ENCODE peak calls at places on chromosomes 16 and 17, in five cellular contexts. T is fibroblast of pulmonary artery, F is thyroid gland, Z is A549, J is astrocyte of the cerebellum. C is an unnamed sample.
A peak's percentile ranks its signal among the peaks of the same experiment; 100 is the strongest.

GRCh38 chr17:38674013-38674748 is 576 bp downstream of the EPOP start:
- DNase-seq in T (no peak), F (peak; percentile 8), Z (peak; percentile 51), J (no peak), C (peak; percentile 17)

GRCh38 chr17:39753514-39754160 is 15.9 kb downstream of the GRB7 start:
- DNase-seq in T (no peak), F (peak; percentile 59), Z (no peak), J (no peak), C (peak; percentile 64)

GRCh38 chr16:87201052-87201451 is 116.1 kb downstream of the C16orf95 start:
- DNase-seq in T (peak; percentile 99), F (peak; percentile 7), Z (peak; percentile 56), J (peak; percentile 98), C (peak; percentile 71)

GRCh38 chr17:14488958-14489550 is 188.2 kb downstream of the HS3ST3B1 start:
- DNase-seq in T (no peak), F (no peak), Z (no peak), J (no peak), C (no peak)

GRCh38 chr16:79734721-79735120 is 134.2 kb upstream of the MAF start:
- DNase-seq in T (no peak), F (no peak), Z (no peak), J (no peak), C (no peak)

GRCh38 chr16:4315185-4316102 is at the start of gene GLIS2:
- DNase-seq in T (peak; percentile 85), F (peak; percentile 85), Z (peak; percentile 89), J (no peak), C (peak; percentile 84)

GRCh38 chr16:86783626-86784266 is 205.4 kb downstream of the FOXL1 start:
- DNase-seq in T (no peak), F (no peak), Z (no peak), J (no peak), C (no peak)

GRCh38 chr17:41972571-41973411 is 6.2 kb downstream of the CNP start:
- DNase-seq in T (no peak), F (no peak), Z (no peak), J (no peak), C (peak; percentile 50)

GRCh38 chr16:67651847-67652246 is 6.9 kb downstream of the CARMIL2 start:
- DNase-seq in T (no peak), F (no peak), Z (no peak), J (no peak), C (no peak)
- H3K4me3 ChIP-seq in T (no peak overlapping the region), F (no peak overlapping the region), Z (no peak overlapping the region), J (no peak overlapping the region), C (no peak overlapping the region)

GRCh38 chr17:48995332-48995870 is 1.8 kb upstream of the IGF2BP1 start:
- DNase-seq in T (peak; percentile 32), F (no peak), Z (peak; percentile 83), J (no peak), C (no peak)
- H3K4me3 ChIP-seq in T (peak overlapping the region; percentile 85), F (no peak overlapping the region), Z (peak overlapping the region; percentile 60), J (peak overlapping the region; percentile 79), C (peak overlapping the region; percentile 26)

GRCh38 chr16:52256310-52257078 is 290.4 kb downstream of the TOX3 start:
- DNase-seq in T (no peak), F (no peak), Z (no peak), J (no peak), C (no peak)
- H3K4me3 ChIP-seq in T (no peak overlapping the region), F (no peak overlapping the region), Z (no peak overlapping the region), J (no peak overlapping the region), C (no peak overlapping the region)

DNA sequence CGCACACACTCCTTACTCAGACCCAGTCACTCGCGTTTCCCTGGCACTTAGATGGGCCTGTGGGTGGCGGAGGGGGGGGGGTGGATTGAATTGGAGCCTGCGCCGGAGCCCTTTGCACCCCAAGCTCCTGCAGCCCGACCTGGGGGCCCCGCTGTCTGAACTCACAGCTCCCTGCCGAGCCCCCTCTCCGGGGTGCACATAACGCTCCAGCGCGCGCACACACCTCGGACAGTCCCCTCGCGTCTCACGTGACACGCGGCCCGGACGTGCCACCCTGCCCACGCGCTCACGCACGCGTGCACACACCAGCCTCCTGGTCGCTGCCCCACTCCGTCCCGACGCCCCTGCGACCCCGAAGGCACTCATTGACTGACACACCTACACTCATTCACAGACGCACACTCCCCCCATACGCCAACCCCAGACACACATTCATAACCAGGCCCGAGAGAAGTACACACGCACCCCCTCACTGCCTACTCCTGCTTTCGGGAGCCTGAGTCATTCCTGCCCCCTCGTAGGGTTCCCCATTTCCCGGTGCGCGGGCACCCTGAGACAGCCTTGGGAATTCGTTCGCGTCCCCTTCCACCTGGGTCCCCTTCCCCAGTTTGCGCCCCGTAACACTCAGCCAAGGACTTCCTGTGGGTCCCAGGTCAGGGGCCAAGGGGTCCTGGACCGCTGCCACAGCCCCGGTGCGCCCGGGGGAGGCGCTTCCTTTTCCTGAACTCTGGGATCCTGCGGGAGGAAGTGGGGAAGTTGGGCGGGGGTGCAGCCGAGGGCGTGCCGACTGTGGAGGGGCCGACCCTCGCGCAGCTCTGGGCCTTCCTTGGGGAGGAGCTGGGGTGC is 1.1 kb downstream of the TBKBP1 start:
- DNase-seq in T (peak; percentile 69), F (peak; percentile 67), Z (no peak), J (no peak), C (peak; percentile 75)
- H3K4me3 ChIP-seq in T (peak overlapping the region; percentile 64), F (peak overlapping the region; percentile 92), Z (peak overlapping the region; percentile 97), J (peak overlapping the region; percentile 68), C (peak overlapping the region; percentile 99)

GRCh38 chr16:57372372-57373116 is at the start of gene CX3CL1:
- DNase-seq in T (peak; percentile 50), F (peak; percentile 43), Z (no peak), J (peak; percentile 20), C (peak; percentile 60)
- H3K4me3 ChIP-seq in T (no peak within 1 kb of the TSS), F (no peak within 1 kb of the TSS), Z (no peak within 1 kb of the TSS), J (peak within 1 kb of the TSS; percentile 24), C (peak within 1 kb of the TSS; percentile 73)

GRCh38 chr16:29820730-29821662 is 734 bp downstream of the MVP start:
- DNase-seq in T (peak; percentile 23), F (peak; percentile 70), Z (peak; percentile 59), J (no peak), C (no peak)

GRCh38 chr16:29824589-29825144 is 4.4 kb downstream of the MVP start:
- DNase-seq in T (peak; percentile 62), F (no peak), Z (peak; percentile 67), J (peak; percentile 45), C (no peak)

GRCh38 chr16:29826342-29826695 is 6.1 kb downstream of the MVP start:
- DNase-seq in T (no peak), F (no peak), Z (no peak), J (no peak), C (no peak)

GRCh38 chr16:29821663-29822115 is 1.4 kb downstream of the MVP start:
- DNase-seq in T (peak; percentile 75), F (peak; percentile 24), Z (peak; percentile 64), J (peak; percentile 78), C (no peak)

GRCh38 chr16:29825145-29826044 is 5.1 kb downstream of the MVP start:
- DNase-seq in T (peak; percentile 73), F (no peak), Z (peak; percentile 78), J (peak; percentile 61), C (peak; percentile 67)
- H3K4me3 ChIP-seq in T (no peak overlapping the region), F (no peak overlapping the region), Z (peak overlapping the region; percentile 17), J (peak overlapping the region; percentile 18), C (peak overlapping the region; percentile 21)

GRCh38 chr17:21513012-21513570 is 136.9 kb downstream of the KCNJ12 start:
- DNase-seq in T (peak; percentile 77), F (peak; percentile 68), Z (peak; percentile 80), J (peak; percentile 47), C (peak; percentile 77)

GRCh38 chr17:21511368-21512195 is 135.4 kb downstream of the KCNJ12 start:
- DNase-seq in T (peak; percentile 85), F (peak; percentile 82), Z (peak; percentile 87), J (peak; percentile 46), C (peak; percentile 86)

GRCh38 chr17:21505819-21506815 is 130.0 kb downstream of the KCNJ12 start:
- DNase-seq in T (no peak), F (peak; percentile 45), Z (no peak), J (no peak), C (no peak)

GRCh38 chr17:21512307-21513011 is 136.3 kb downstream of the KCNJ12 start:
- DNase-seq in T (no peak), F (no peak), Z (no peak), J (no peak), C (no peak)

GRCh38 chr17:21510686-21511367 is 134.7 kb downstream of the KCNJ12 start:
- DNase-seq in T (no peak), F (no peak), Z (no peak), J (no peak), C (no peak)
- H3K4me3 ChIP-seq in T (peak overlapping the region; percentile 60), F (no peak overlapping the region), Z (peak overlapping the region; percentile 43), J (peak overlapping the region; percentile 50), C (peak overlapping the region; percentile 77)

DNA sequence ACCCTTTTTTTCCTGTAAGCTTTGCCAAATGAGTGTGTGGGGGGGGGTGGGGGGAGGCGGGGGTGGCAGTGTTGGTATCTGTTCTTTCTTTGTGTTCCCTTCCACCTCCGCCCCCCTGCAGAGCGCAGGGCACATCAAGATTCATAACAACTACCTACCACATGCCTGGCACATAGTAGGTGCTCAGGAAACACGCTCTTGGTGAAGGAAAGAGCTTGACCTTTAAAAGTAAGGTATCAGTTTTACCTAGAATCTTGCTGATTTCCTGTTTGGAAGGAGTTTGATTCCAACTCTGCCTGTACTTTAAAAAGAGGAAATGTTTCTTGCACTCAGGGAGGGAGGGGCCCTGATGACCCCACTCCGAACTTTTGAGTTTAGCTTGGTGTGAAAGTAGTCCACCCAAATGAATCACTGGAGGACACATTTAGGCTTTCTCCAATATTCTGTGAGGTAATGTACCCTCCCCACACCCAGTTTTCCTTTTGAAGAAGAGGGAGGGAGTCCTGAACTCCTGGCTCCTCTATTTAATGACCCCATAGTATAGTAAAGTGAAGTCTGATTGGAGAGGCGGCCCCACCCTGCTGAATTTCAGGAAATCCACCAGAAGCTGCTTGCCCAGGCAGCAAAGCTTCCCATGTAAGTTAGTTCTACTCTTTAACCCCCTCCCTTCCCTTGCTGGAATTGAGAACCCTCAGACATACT is 549 bp upstream of the FAM20A start:
- DNase-seq in T (no peak), F (no peak), Z (no peak), J (no peak), C (no peak)
- H3K4me3 ChIP-seq in T (no peak overlapping the region), F (no peak overlapping the region), Z (peak overlapping the region; percentile 64), J (no peak overlapping the region), C (peak overlapping the region; percentile 83)

C was measured in left ventricle myocardium inferior.